ENCODE peak calls at places on chromosome 15, in ten cellular contexts. One of them, this sample, is unnamed.

GRCh38 chr15:99100245-99101173 is 4.4 kb upstream of the SYNM start:
- DNase-seq in left colon: peak
- DNase-seq in activated CD4-positive, alpha-beta memory T cell treated with anti-CD3 and anti-CD28 coated beads, Interleukin-2, amount 10 ng/mL, durations not matched to agents 7 days and 5 days: peak
- DNase-seq in endothelial cell: peak
- DNase-seq in activated gamma-delta T cell treated with Interleukin-2 at 50 U/mL for 16 hours: peak
- DNase-seq in NCI-H1092 treated with DMSO at 0.1 percent for 48 hours: peak
- DNase-seq in NCI-H774: peak
- DNase-seq in A172: peak
- DNase-seq in NAMALWA: peak
- DNase-seq in NCI-H510A: no peak
- DNase-seq in this sample: peak

GRCh38 chr15:69957175-69957574 is 140.5 kb downstream of the TLE3 start:
- DNase-seq in left colon: no peak
- DNase-seq in activated CD4-positive, alpha-beta memory T cell treated with anti-CD3 and anti-CD28 coated beads, Interleukin-2, amount 10 ng/mL, durations not matched to agents 7 days and 5 days: no peak
- DNase-seq in endothelial cell: no peak
- DNase-seq in activated gamma-delta T cell treated with Interleukin-2 at 50 U/mL for 16 hours: no peak
- DNase-seq in NCI-H1092 treated with DMSO at 0.1 percent for 48 hours: no peak
- DNase-seq in NCI-H774: no peak
- DNase-seq in A172: no peak
- DNase-seq in NAMALWA: no peak
- DNase-seq in NCI-H510A: no peak
- DNase-seq in this sample: no peak

GRCh38 chr15:60804551-60804950 is 325.6 kb upstream of the ICE2 start:
- DNase-seq in left colon: no peak
- DNase-seq in activated CD4-positive, alpha-beta memory T cell treated with anti-CD3 and anti-CD28 coated beads, Interleukin-2, amount 10 ng/mL, durations not matched to agents 7 days and 5 days: no peak
- DNase-seq in endothelial cell: no peak
- DNase-seq in activated gamma-delta T cell treated with Interleukin-2 at 50 U/mL for 16 hours: no peak
- DNase-seq in NCI-H1092 treated with DMSO at 0.1 percent for 48 hours: no peak
- DNase-seq in NCI-H774: no peak
- DNase-seq in A172: no peak
- DNase-seq in NAMALWA: no peak
- DNase-seq in NCI-H510A: no peak
- DNase-seq in this sample: no peak

GRCh38 chr15:33395841-33396240 is 85.1 kb downstream of the RYR3 start:
- DNase-seq in left colon: no peak
- DNase-seq in activated CD4-positive, alpha-beta memory T cell treated with anti-CD3 and anti-CD28 coated beads, Interleukin-2, amount 10 ng/mL, durations not matched to agents 7 days and 5 days: no peak
- DNase-seq in endothelial cell: no peak
- DNase-seq in activated gamma-delta T cell treated with Interleukin-2 at 50 U/mL for 16 hours: no peak
- DNase-seq in NCI-H1092 treated with DMSO at 0.1 percent for 48 hours: no peak
- DNase-seq in NCI-H774: no peak
- DNase-seq in A172: no peak
- DNase-seq in NAMALWA: no peak
- DNase-seq in NCI-H510A: no peak
- DNase-seq in this sample: no peak

GRCh38 chr15:74725241-74725774 is at the start of gene CYP1A1:
- DNase-seq in left colon: peak
- DNase-seq in activated CD4-positive, alpha-beta memory T cell treated with anti-CD3 and anti-CD28 coated beads, Interleukin-2, amount 10 ng/mL, durations not matched to agents 7 days and 5 days: peak
- DNase-seq in endothelial cell: peak
- DNase-seq in activated gamma-delta T cell treated with Interleukin-2 at 50 U/mL for 16 hours: peak
- DNase-seq in NCI-H1092 treated with DMSO at 0.1 percent for 48 hours: no peak
- DNase-seq in NCI-H774: no peak
- DNase-seq in A172: no peak
- DNase-seq in NAMALWA: no peak
- DNase-seq in NCI-H510A: no peak
- DNase-seq in this sample: peak

GRCh38 chr15:69375151-69375790 is 38.9 kb upstream of the KIF23 start:
- DNase-seq in left colon: no peak
- DNase-seq in activated CD4-positive, alpha-beta memory T cell treated with anti-CD3 and anti-CD28 coated beads, Interleukin-2, amount 10 ng/mL, durations not matched to agents 7 days and 5 days: no peak
- DNase-seq in endothelial cell: no peak
- DNase-seq in activated gamma-delta T cell treated with Interleukin-2 at 50 U/mL for 16 hours: no peak
- DNase-seq in NCI-H1092 treated with DMSO at 0.1 percent for 48 hours: no peak
- DNase-seq in NCI-H774: no peak
- DNase-seq in A172: no peak
- DNase-seq in NAMALWA: no peak
- DNase-seq in NCI-H510A: no peak
- DNase-seq in this sample: no peak

GRCh38 chr15:57921371-57921770 is 144.1 kb downstream of the ALDH1A2 start:
- DNase-seq in left colon: no peak
- DNase-seq in activated CD4-positive, alpha-beta memory T cell treated with anti-CD3 and anti-CD28 coated beads, Interleukin-2, amount 10 ng/mL, durations not matched to agents 7 days and 5 days: no peak
- DNase-seq in endothelial cell: no peak
- DNase-seq in activated gamma-delta T cell treated with Interleukin-2 at 50 U/mL for 16 hours: no peak
- DNase-seq in NCI-H1092 treated with DMSO at 0.1 percent for 48 hours: no peak
- DNase-seq in NCI-H774: no peak
- DNase-seq in A172: peak
- DNase-seq in NAMALWA: no peak
- DNase-seq in NCI-H510A: no peak
- DNase-seq in this sample: no peak

GRCh38 chr15:85804481-85805165 is 9.9 kb upstream of the KLHL25 start:
- DNase-seq in left colon: no peak
- DNase-seq in activated CD4-positive, alpha-beta memory T cell treated with anti-CD3 and anti-CD28 coated beads, Interleukin-2, amount 10 ng/mL, durations not matched to agents 7 days and 5 days: no peak
- DNase-seq in endothelial cell: no peak
- DNase-seq in activated gamma-delta T cell treated with Interleukin-2 at 50 U/mL for 16 hours: no peak
- DNase-seq in NCI-H1092 treated with DMSO at 0.1 percent for 48 hours: no peak
- DNase-seq in NCI-H774: no peak
- DNase-seq in A172: no peak
- DNase-seq in NAMALWA: no peak
- DNase-seq in NCI-H510A: no peak
- DNase-seq in this sample: peak

This sample was measured in G401.